ENCODE peak calls at places on chromosomes 3 and 15, in ten cellular contexts. U, G, H, Y, W, V, I, L, S and P are unnamed samples.

GRCh38 chr15:62649793-62650420 is 392.6 kb upstream of the TPM1 start:
- DNase-seq in U (no peak), G (no peak), H (peak), Y (peak), W (peak), V (no peak), I (peak), L (peak), S (peak), P (no peak)

GRCh38 chr3:12946661-12947316 is 105.4 kb upstream of the RPL32 start:
- DNase-seq in U (peak), G (no peak), H (no peak), Y (no peak), W (no peak), V (no peak), I (peak), L (peak), S (no peak), P (no peak)

GRCh38 chr3:126752303-126753190 is 48.5 kb downstream of the CHCHD6 start:
- DNase-seq in U (no peak), G (peak), H (peak), Y (peak), W (peak), V (peak), I (peak), L (peak), S (peak), P (no peak)

GRCh38 chr3:179929091-179929529 is 107.6 kb downstream of the PEX5L start:
- DNase-seq in U (peak), G (no peak), H (peak), Y (peak), W (no peak), V (no peak), I (peak), L (peak), S (peak), P (no peak)

GRCh38 chr3:184568918-184569829 is 7.6 kb downstream of the EPHB3 start:
- DNase-seq in U (peak), G (peak), H (peak), Y (peak), W (peak), V (peak), I (peak), L (peak), S (peak), P (peak)

GRCh38 chr3:191343115-191343514 is 12.8 kb upstream of the UTS2B start:
- DNase-seq in U (no peak), G (no peak), H (no peak), Y (no peak), W (no peak), V (no peak), I (no peak), L (no peak), S (no peak), P (no peak)

GRCh38 chr15:52005748-52006701 is 13.0 kb upstream of the MAPK6 start:
- DNase-seq in U (no peak), G (no peak), H (no peak), Y (no peak), W (no peak), V (no peak), I (peak), L (peak), S (no peak), P (no peak)

GRCh38 chr15:98809273-98809672 is 160.9 kb downstream of the IGF1R start:
- DNase-seq in U (no peak), G (no peak), H (no peak), Y (peak), W (no peak), V (no peak), I (no peak), L (no peak), S (no peak), P (no peak)

GRCh38 chr3:59388555-59389280 is 338.9 kb upstream of the CFAP20DC start:
- DNase-seq in U (peak), G (no peak), H (no peak), Y (no peak), W (no peak), V (no peak), I (no peak), L (no peak), S (peak), P (no peak)

GRCh38 chr3:52794612-52795099 is at the start of gene ITIH3:
- DNase-seq in U (no peak), G (no peak), H (no peak), Y (no peak), W (no peak), V (peak), I (peak), L (no peak), S (no peak), P (no peak)

GRCh38 chr3:42682301-42683070 is 2.9 kb upstream of the KLHL40 start:
- DNase-seq in U (no peak), G (no peak), H (no peak), Y (no peak), W (peak), V (no peak), I (no peak), L (no peak), S (no peak), P (no peak)

GRCh38 chr3:144590854-144591253 is 619.2 kb downstream of the DIPK2A start:
- DNase-seq in U (no peak), G (no peak), H (no peak), Y (no peak), W (no peak), V (no peak), I (peak), L (peak), S (peak), P (peak)

GRCh38 chr15:77069521-77070121 is 1.3 kb downstream of the TSPAN3 start:
- DNase-seq in U (no peak), G (no peak), H (no peak), Y (peak), W (no peak), V (no peak), I (no peak), L (no peak), S (peak), P (no peak)

GRCh38 chr3:8875831-8876230 is 87.4 kb downstream of the RAD18 start:
- DNase-seq in U (no peak), G (no peak), H (no peak), Y (no peak), W (no peak), V (no peak), I (no peak), L (no peak), S (no peak), P (no peak)

GRCh38 chr15:40594429-40594836 is 384 bp downstream of the KNL1 start:
- DNase-seq in U (no peak), G (no peak), H (no peak), Y (peak), W (peak), V (peak), I (peak), L (peak), S (peak), P (peak)

GRCh38 chr3:46915297-46915822 is 37.8 kb downstream of the PTH1R start:
- DNase-seq in U (no peak), G (no peak), H (no peak), Y (no peak), W (peak), V (no peak), I (no peak), L (no peak), S (no peak), P (no peak)

GRCh38 chr3:11626084-11626463 is 17.6 kb downstream of the VGLL4 start:
- DNase-seq in U (no peak), G (no peak), H (no peak), Y (no peak), W (no peak), V (no peak), I (no peak), L (no peak), S (no peak), P (no peak)

GRCh38 chr15:66288796-66289195 is 4.6 kb upstream of the DIS3L start:
- DNase-seq in U (no peak), G (no peak), H (no peak), Y (no peak), W (no peak), V (no peak), I (peak), L (peak), S (no peak), P (no peak)

GRCh38 chr15:88894819-88895767 is at the start of gene HAPLN3:
- DNase-seq in U (no peak), G (no peak), H (no peak), Y (peak), W (no peak), V (peak), I (peak), L (peak), S (peak), P (no peak)

GRCh38 chr3:127403795-127404194 is 115.9 kb upstream of the PRR20G start:
- DNase-seq in U (no peak), G (no peak), H (no peak), Y (no peak), W (no peak), V (no peak), I (no peak), L (no peak), S (no peak), P (no peak)

GRCh38 chr3:126983653-126984390 is 907 bp downstream of the PLXNA1 start:
- DNase-seq in U (no peak), G (no peak), H (no peak), Y (peak), W (no peak), V (peak), I (no peak), L (peak), S (peak), P (no peak)

GRCh38 chr3:195150194-195151118 is 120.5 kb downstream of the XXYLT1 start:
- DNase-seq in U (no peak), G (peak), H (no peak), Y (peak), W (peak), V (peak), I (peak), L (peak), S (peak), P (no peak)

GRCh38 chr3:46127503-46127902 is 80.6 kb downstream of the CCR1 start:
- DNase-seq in U (no peak), G (no peak), H (no peak), Y (no peak), W (no peak), V (no peak), I (peak), L (peak), S (peak), P (peak)

GRCh38 chr3:62888180-62888579 is 13.0 kb upstream of the CADPS start:
- DNase-seq in U (no peak), G (no peak), H (no peak), Y (no peak), W (no peak), V (no peak), I (no peak), L (no peak), S (no peak), P (no peak)

GRCh38 chr15:29938701-29939340 is 116.6 kb upstream of the TJP1 start:
- DNase-seq in U (no peak), G (no peak), H (no peak), Y (no peak), W (no peak), V (no peak), I (no peak), L (peak), S (no peak), P (no peak)

GRCh38 chr3:129432671-129433070 is 4.2 kb upstream of the EFCAB12 start:
- DNase-seq in U (no peak), G (no peak), H (no peak), Y (no peak), W (no peak), V (no peak), I (no peak), L (no peak), S (no peak), P (no peak)

GRCh38 chr3:138776961-138777360 is 57.8 kb downstream of the PIK3CB start:
- DNase-seq in U (no peak), G (no peak), H (no peak), Y (no peak), W (no peak), V (no peak), I (no peak), L (no peak), S (no peak), P (no peak)

GRCh38 chr3:138786788-138787276 is 47.9 kb downstream of the PIK3CB start:
- DNase-seq in U (peak), G (no peak), H (no peak), Y (no peak), W (no peak), V (no peak), I (peak), L (peak), S (peak), P (peak)

GRCh38 chr3:138782748-138783147 is 52.0 kb downstream of the PIK3CB start:
- DNase-seq in U (no peak), G (no peak), H (no peak), Y (no peak), W (no peak), V (no peak), I (no peak), L (no peak), S (no peak), P (no peak)

GRCh38 chr3:138778643-138779042 is 56.1 kb downstream of the PIK3CB start:
- DNase-seq in U (no peak), G (no peak), H (no peak), Y (no peak), W (no peak), V (no peak), I (no peak), L (no peak), S (no peak), P (no peak)

DNA sequence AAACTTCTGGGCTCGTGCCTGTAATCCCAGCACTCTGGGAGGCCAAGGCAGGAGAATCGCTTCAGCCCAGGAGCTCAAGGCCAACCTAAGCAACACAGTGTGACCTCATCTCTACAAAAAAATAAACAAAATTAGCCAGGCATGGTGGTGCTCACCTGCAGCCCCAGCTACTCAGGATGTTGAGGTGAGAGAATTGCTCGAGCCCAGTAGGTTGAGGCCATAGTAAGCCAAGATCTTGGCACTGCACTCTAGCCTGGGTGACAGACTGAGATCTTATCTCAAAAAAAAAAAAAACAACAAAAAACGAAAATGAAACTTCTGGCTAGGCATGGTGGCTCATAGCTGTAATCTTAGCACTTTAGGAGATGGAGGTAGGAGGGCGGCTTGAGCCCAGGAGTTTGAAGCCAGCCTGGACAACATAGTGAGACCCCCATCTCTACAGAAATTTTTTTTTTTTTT is 53.7 kb downstream of the PIK3CB start:
- DNase-seq in U (no peak), G (no peak), H (no peak), Y (peak), W (no peak), V (no peak), I (no peak), L (no peak), S (no peak), P (no peak)
- H3K4me3 ChIP-seq in U (no peak), G (no peak), H (no peak), Y (no peak), W (no peak), V (no peak), I (no peak), L (no peak), S (no peak), P (no peak)

GRCh38 chr3:170368921-170369320 is 11.4 kb downstream of the SKIL start:
- DNase-seq in U (no peak), G (no peak), H (no peak), Y (no peak), W (no peak), V (no peak), I (no peak), L (peak), S (no peak), P (no peak)
- TF ChIP-seq CTCF in U (no peak), G (no peak), H (peak), Y (no peak), W (no peak), V (no peak), I (no peak), L (peak), S (no peak), P (peak)

GRCh38 chr3:157531771-157532170 is 28.6 kb upstream of the VEPH1 start:
- DNase-seq in U (no peak), G (no peak), H (no peak), Y (no peak), W (no peak), V (no peak), I (no peak), L (peak), S (no peak), P (no peak)

GRCh38 chr3:157532529-157533297 is 29.5 kb upstream of the VEPH1 start:
- DNase-seq in U (peak), G (no peak), H (peak), Y (peak), W (no peak), V (no peak), I (peak), L (peak), S (peak), P (peak)

GRCh38 chr3:157531301-157531660 is 28.1 kb upstream of the VEPH1 start:
- DNase-seq in U (no peak), G (no peak), H (no peak), Y (no peak), W (no peak), V (no peak), I (no peak), L (peak), S (no peak), P (no peak)

GRCh38 chr3:157534725-157535161 is 31.5 kb upstream of the VEPH1 start:
- DNase-seq in U (no peak), G (no peak), H (no peak), Y (no peak), W (no peak), V (no peak), I (no peak), L (no peak), S (no peak), P (no peak)

GRCh38 chr3:157533298-157533870 is 30.2 kb upstream of the VEPH1 start:
- DNase-seq in U (no peak), G (no peak), H (no peak), Y (no peak), W (no peak), V (no peak), I (peak), L (peak), S (no peak), P (peak)
- H3K4me3 ChIP-seq in U (no peak), G (no peak), H (no peak), Y (no peak), W (no peak), V (no peak), I (peak), L (peak), S (no peak), P (peak)

GRCh38 chr15:41860049-41860828 is 21.6 kb downstream of the PLA2G4B start:
- DNase-seq in U (no peak), G (peak), H (no peak), Y (no peak), W (no peak), V (no peak), I (no peak), L (no peak), S (peak), P (no peak)
- TF ChIP-seq CTCF in U (no peak), G (peak), H (no peak), Y (no peak), W (no peak), V (no peak), I (peak), L (peak), S (no peak), P (no peak)

GRCh38 chr3:188913084-188913483 is 258.7 kb upstream of the TPRG1 start:
- DNase-seq in U (no peak), G (no peak), H (no peak), Y (no peak), W (no peak), V (no peak), I (no peak), L (no peak), S (no peak), P (no peak)

GRCh38 chr3:188916934-188917391 is 254.8 kb upstream of the TPRG1 start:
- DNase-seq in U (no peak), G (no peak), H (no peak), Y (peak), W (no peak), V (no peak), I (no peak), L (no peak), S (no peak), P (no peak)

GRCh38 chr3:188918086-188918485 is 253.7 kb upstream of the TPRG1 start:
- DNase-seq in U (no peak), G (no peak), H (no peak), Y (no peak), W (no peak), V (no peak), I (no peak), L (no peak), S (no peak), P (no peak)

GRCh38 chr3:188914556-188914955 is 257.2 kb upstream of the TPRG1 start:
- DNase-seq in U (no peak), G (no peak), H (no peak), Y (peak), W (no peak), V (no peak), I (peak), L (peak), S (no peak), P (no peak)

GRCh38 chr3:188915137-188915536 is 256.6 kb upstream of the TPRG1 start:
- DNase-seq in U (no peak), G (no peak), H (no peak), Y (no peak), W (no peak), V (no peak), I (no peak), L (peak), S (no peak), P (no peak)
- H3K4me3 ChIP-seq in U (no peak), G (no peak), H (no peak), Y (no peak), W (no peak), V (no peak), I (no peak), L (no peak), S (no peak), P (no peak)

GRCh38 chr3:55405436-55405835 is 81.7 kb downstream of the WNT5A start:
- DNase-seq in U (no peak), G (no peak), H (no peak), Y (no peak), W (no peak), V (no peak), I (no peak), L (no peak), S (peak), P (no peak)
- TF ChIP-seq CTCF in U (peak), G (no peak), H (no peak), Y (no peak), W (no peak), V (no peak), I (peak), L (no peak), S (peak), P (peak)

DNA sequence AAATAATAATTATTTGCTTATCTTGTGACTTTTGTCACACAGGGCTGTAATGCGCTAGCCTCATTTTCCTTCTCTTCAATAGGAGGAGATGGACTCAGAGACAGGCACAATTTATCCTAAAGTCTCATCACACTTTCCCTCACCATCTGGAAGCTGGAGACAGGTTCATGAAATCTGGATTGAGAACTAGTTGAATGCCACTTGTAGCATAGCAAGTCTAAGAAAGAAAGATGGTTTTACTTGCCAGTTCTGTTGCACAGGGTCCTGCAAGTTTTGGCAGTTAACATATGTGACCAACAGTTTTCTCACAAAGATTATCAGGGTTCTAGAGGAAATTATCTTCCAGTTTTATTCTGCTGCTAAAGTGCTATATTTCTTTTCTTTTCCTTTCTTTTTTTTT is 9.0 kb upstream of the ZSCAN2 start:
- DNase-seq in U (no peak), G (no peak), H (no peak), Y (no peak), W (no peak), V (no peak), I (no peak), L (no peak), S (no peak), P (no peak)
- H3K4me3 ChIP-seq in U (no peak), G (no peak), H (no peak), Y (no peak), W (no peak), V (no peak), I (no peak), L (no peak), S (no peak), P (no peak)